ENCODE peak calls at places on chromosomes 7 and 10, in six cellular contexts. One of them, this sample, is unnamed.
A peak's percentile ranks its signal among the peaks of the same experiment; 100 is the strongest.

GRCh38 chr7:127437772-127438330 is 45.3 kb upstream of the ZNF800 start:
- DNase-seq in RPMI7951: peak; percentile 47
- DNase-seq in cardiac fibroblast: peak; percentile 64
- DNase-seq in neural crest cell: no peak
- DNase-seq in iris pigment epithelial cell: peak; percentile 89
- DNase-seq in NCI-H1694: no peak
- DNase-seq in this sample: no peak

GRCh38 chr10:88230251-88230650 is 352.9 kb downstream of the RNLS start:
- DNase-seq in neural crest cell: no peak
- DNase-seq in cardiac fibroblast: no peak
- DNase-seq in NCI-H1694: no peak
- DNase-seq in iris pigment epithelial cell: no peak
- DNase-seq in RPMI7951: no peak
- DNase-seq in this sample: no peak

GRCh38 chr7:134720091-134720935 is 59.1 kb upstream of the CALD1 start:
- DNase-seq in neural crest cell: no peak
- DNase-seq in iris pigment epithelial cell: no peak
- DNase-seq in NCI-H1694: peak; percentile 29
- DNase-seq in RPMI7951: peak; percentile 77
- DNase-seq in cardiac fibroblast: no peak
- DNase-seq in this sample: no peak

GRCh38 chr10:114691442-114691941 is 33.4 kb upstream of the ABLIM1 start:
- DNase-seq in cardiac fibroblast: peak; percentile 50
- DNase-seq in neural crest cell: no peak
- DNase-seq in iris pigment epithelial cell: peak; percentile 59
- DNase-seq in RPMI7951: peak; percentile 56
- DNase-seq in NCI-H1694: no peak
- DNase-seq in this sample: no peak

GRCh38 chr10:128099901-128100300 is 26.3 kb downstream of the MKI67 start:
- DNase-seq in cardiac fibroblast: no peak
- DNase-seq in iris pigment epithelial cell: no peak
- DNase-seq in NCI-H1694: no peak
- DNase-seq in RPMI7951: no peak
- DNase-seq in neural crest cell: no peak
- DNase-seq in this sample: no peak

GRCh38 chr7:69443136-69443535 is 155.1 kb upstream of the AUTS2 start:
- DNase-seq in neural crest cell: no peak
- DNase-seq in RPMI7951: no peak
- DNase-seq in cardiac fibroblast: no peak
- DNase-seq in iris pigment epithelial cell: no peak
- DNase-seq in NCI-H1694: no peak
- DNase-seq in this sample: no peak

GRCh38 chr10:11631890-11632587 is 20.6 kb upstream of the USP6NL start:
- DNase-seq in cardiac fibroblast: no peak
- DNase-seq in iris pigment epithelial cell: no peak
- DNase-seq in NCI-H1694: no peak
- DNase-seq in neural crest cell: no peak
- DNase-seq in RPMI7951: peak; percentile 49
- DNase-seq in this sample: peak; percentile 28

GRCh38 chr10:112898540-112899395 is 51.3 kb upstream of the TCF7L2 start:
- DNase-seq in cardiac fibroblast: peak; percentile 71
- DNase-seq in neural crest cell: no peak
- DNase-seq in NCI-H1694: no peak
- DNase-seq in iris pigment epithelial cell: peak; percentile 78
- DNase-seq in RPMI7951: no peak
- DNase-seq in this sample: no peak

GRCh38 chr7:157234271-157234670 is 95.5 kb downstream of the UBE3C start:
- DNase-seq in cardiac fibroblast: no peak
- DNase-seq in NCI-H1694: no peak
- DNase-seq in neural crest cell: no peak
- DNase-seq in RPMI7951: no peak
- DNase-seq in iris pigment epithelial cell: peak; percentile 28
- DNase-seq in this sample: no peak

GRCh38 chr7:120023494-120024167 is 249.3 kb upstream of the KCND2 start:
- DNase-seq in neural crest cell: no peak
- DNase-seq in RPMI7951: peak; percentile 58
- DNase-seq in cardiac fibroblast: peak; percentile 86
- DNase-seq in iris pigment epithelial cell: peak; percentile 59
- DNase-seq in NCI-H1694: no peak
- DNase-seq in this sample: no peak

GRCh38 chr10:46297406-46298204 is 10.8 kb downstream of the ANTXRL start:
- DNase-seq in NCI-H1694: no peak
- DNase-seq in iris pigment epithelial cell: no peak
- DNase-seq in neural crest cell: no peak
- DNase-seq in RPMI7951: no peak
- DNase-seq in cardiac fibroblast: no peak
- DNase-seq in this sample: no peak

GRCh38 chr7:128923411-128923800 is 12.9 kb upstream of the KCP start:
- DNase-seq in RPMI7951: no peak
- DNase-seq in cardiac fibroblast: no peak
- DNase-seq in NCI-H1694: no peak
- DNase-seq in neural crest cell: no peak
- DNase-seq in iris pigment epithelial cell: no peak
- DNase-seq in this sample: no peak

GRCh38 chr10:110358869-110359629 is 54.3 kb upstream of the SMNDC1 start:
- DNase-seq in RPMI7951: peak; percentile 58
- DNase-seq in neural crest cell: no peak
- DNase-seq in iris pigment epithelial cell: peak; percentile 40
- DNase-seq in NCI-H1694: no peak
- DNase-seq in cardiac fibroblast: peak; percentile 59
- DNase-seq in this sample: no peak

GRCh38 chr7:157674715-157675426 is 338.1 kb downstream of the DNAJB6 start:
- DNase-seq in RPMI7951: no peak
- DNase-seq in NCI-H1694: no peak
- DNase-seq in neural crest cell: no peak
- DNase-seq in iris pigment epithelial cell: no peak
- DNase-seq in cardiac fibroblast: no peak
- DNase-seq in this sample: no peak

GRCh38 chr10:130339091-130339490 is 202.9 kb downstream of the GLRX3 start:
- DNase-seq in neural crest cell: no peak
- DNase-seq in NCI-H1694: no peak
- DNase-seq in RPMI7951: no peak
- DNase-seq in iris pigment epithelial cell: no peak
- DNase-seq in cardiac fibroblast: no peak
- DNase-seq in this sample: no peak

GRCh38 chr10:122632561-122632960 is 67.1 kb downstream of the C10orf120 start:
- DNase-seq in cardiac fibroblast: no peak
- DNase-seq in RPMI7951: no peak
- DNase-seq in NCI-H1694: no peak
- DNase-seq in neural crest cell: no peak
- DNase-seq in iris pigment epithelial cell: no peak
- DNase-seq in this sample: no peak